ENCODE peak calls at places on chromosomes 1 and 21, in six cellular contexts. S is GM13976; T is fibroblast of the aortic adventitia; H is glutamatergic neuron; L is bronchial epithelial cell; C is CD4-positive, alpha-beta T cell. P is an unnamed sample.
A peak's percentile ranks its signal among the peaks of the same experiment; 100 is the strongest.

GRCh38 chr1:219621047-219621786 is 8.3 kb upstream of the ZC3H11B start:
- DNase-seq in S (no peak), T (peak; percentile 14), H (no peak), L (no peak), C (no peak), P (no peak)

GRCh38 chr1:168271636-168272035 is 9.0 kb upstream of the TBX19 start:
- DNase-seq in S (no peak), T (no peak), H (no peak), L (peak; percentile 70), C (no peak), P (no peak)

GRCh38 chr21:26844258-26845065 is 747 bp downstream of the ADAMTS1 start:
- DNase-seq in S (no peak), T (peak; percentile 34), H (peak; percentile 74), L (no peak), C (no peak), P (peak; percentile 40)

GRCh38 chr1:199313444-199313843 is 674.6 kb downstream of the PTPRC start:
- DNase-seq in S (no peak), T (peak; percentile 41), H (no peak), L (no peak), C (no peak), P (no peak)

GRCh38 chr1:6343506-6344405 is 49.8 kb downstream of the ACOT7 start:
- DNase-seq in S (peak; percentile 88), T (peak; percentile 83), H (peak; percentile 91), L (peak; percentile 99), C (peak; percentile 51), P (peak; percentile 82)

GRCh38 chr1:202571719-202572339 is 138.4 kb downstream of the SYT2 start:
- DNase-seq in S (no peak), T (peak; percentile 68), H (no peak), L (peak; percentile 43), C (no peak), P (peak; percentile 16)

GRCh38 chr1:74681001-74681400 is 7.4 kb upstream of the ERICH3 start:
- DNase-seq in S (no peak), T (no peak), H (no peak), L (no peak), C (no peak), P (no peak)

GRCh38 chr1:48996311-48996710 is 219.6 kb upstream of the BEND5 start:
- DNase-seq in S (no peak), T (no peak), H (no peak), L (no peak), C (no peak), P (no peak)

GRCh38 chr1:157429841-157430240 is 122.5 kb downstream of the FCRL5 start:
- DNase-seq in S (no peak), T (peak; percentile 78), H (no peak), L (no peak), C (no peak), P (no peak)

GRCh38 chr21:17789660-17790059 is 29.5 kb downstream of the C21orf91 start:
- DNase-seq in S (no peak), T (no peak), H (no peak), L (no peak), C (no peak), P (no peak)

GRCh38 chr21:17786219-17787181 is 32.7 kb downstream of the C21orf91 start:
- DNase-seq in S (no peak), T (no peak), H (no peak), L (no peak), C (no peak), P (no peak)

GRCh38 chr21:17793271-17793670 is 25.9 kb downstream of the C21orf91 start:
- DNase-seq in S (no peak), T (no peak), H (no peak), L (no peak), C (no peak), P (no peak)

GRCh38 chr21:17785403-17785788 is 33.8 kb downstream of the C21orf91 start:
- DNase-seq in S (no peak), T (no peak), H (no peak), L (no peak), C (no peak), P (no peak)

DNA sequence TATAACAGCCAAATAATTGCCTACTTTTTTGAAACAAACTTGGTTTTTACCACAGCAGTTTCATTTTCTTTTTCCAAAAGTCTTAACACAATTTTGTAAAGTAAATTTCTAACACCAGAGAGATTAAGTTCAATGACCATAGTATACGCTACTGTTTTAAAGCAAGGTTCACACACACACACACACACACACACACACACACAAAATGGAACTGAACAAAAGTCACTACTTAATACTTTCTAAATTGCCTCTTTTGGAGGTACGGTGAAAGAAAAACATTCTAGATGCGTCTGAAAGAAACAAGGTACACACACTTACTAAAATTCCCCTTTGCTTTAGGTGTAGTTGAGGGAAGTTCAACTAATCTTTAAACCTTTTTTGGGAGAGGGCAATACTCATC is 30.1 kb downstream of the C21orf91 start:
- DNase-seq in S (no peak), T (no peak), H (no peak), L (no peak), C (no peak), P (no peak)
- TF ChIP-seq CTCF in S (no peak), T (no peak), H (no peak), L (no peak), C (no peak), P (no peak)

GRCh38 chr1:226586116-226586515 is 37.6 kb downstream of the STUM start:
- DNase-seq in S (no peak), T (no peak), H (no peak), L (no peak), C (no peak), P (no peak)
- TF ChIP-seq CTCF in S (no peak), T (no peak), H (no peak), L (no peak), C (no peak), P (no peak)

DNA sequence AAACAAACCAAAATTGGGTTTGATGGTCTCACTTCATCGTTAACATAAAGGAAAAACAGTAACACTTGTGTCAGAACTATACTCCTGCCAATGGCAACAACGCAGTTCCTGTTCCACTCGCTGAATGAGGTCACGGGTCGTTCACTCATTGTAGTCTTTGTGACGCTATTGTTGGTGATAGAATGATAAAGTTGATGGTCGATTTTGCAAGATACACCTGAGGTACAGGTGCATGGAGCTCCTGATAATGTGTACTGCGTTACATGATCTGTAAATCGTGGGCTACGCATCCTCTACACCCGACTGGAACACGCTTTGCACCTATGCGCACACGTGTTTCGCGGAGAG is 391 bp upstream of the CENPS start:
- DNase-seq in S (peak; percentile 40), T (peak; percentile 47), H (no peak), L (no peak), C (peak; percentile 8), P (no peak)
- TF ChIP-seq CTCF in S (no peak), T (no peak), H (no peak), L (no peak), C (no peak), P (no peak)

DNA sequence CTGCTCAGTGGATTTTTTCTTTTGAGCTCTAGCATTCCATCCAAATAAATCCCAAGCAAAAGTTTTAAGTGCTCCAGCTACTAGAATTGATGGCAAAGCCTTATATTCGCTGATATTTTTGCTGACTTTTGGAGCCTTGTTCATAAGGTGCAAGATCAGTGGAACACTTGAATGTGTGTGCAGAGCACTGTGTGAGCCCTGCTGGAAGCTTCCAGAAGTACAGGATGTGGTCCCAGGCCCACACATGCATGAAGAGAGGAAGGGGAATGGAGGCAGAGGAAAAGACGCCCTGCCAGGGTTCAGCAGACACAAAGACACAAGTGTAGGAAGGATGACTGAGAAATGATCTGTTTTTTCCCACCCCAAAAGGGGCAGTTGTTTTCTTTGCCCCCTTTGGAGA is 169.4 kb downstream of the KCNJ6 start:
- DNase-seq in S (no peak), T (no peak), H (no peak), L (no peak), C (no peak), P (no peak)
- TF ChIP-seq CTCF in S (no peak), T (peak; percentile 1), H (peak; percentile 21), L (peak; percentile 3), C (no peak), P (peak; percentile 30)

DNA sequence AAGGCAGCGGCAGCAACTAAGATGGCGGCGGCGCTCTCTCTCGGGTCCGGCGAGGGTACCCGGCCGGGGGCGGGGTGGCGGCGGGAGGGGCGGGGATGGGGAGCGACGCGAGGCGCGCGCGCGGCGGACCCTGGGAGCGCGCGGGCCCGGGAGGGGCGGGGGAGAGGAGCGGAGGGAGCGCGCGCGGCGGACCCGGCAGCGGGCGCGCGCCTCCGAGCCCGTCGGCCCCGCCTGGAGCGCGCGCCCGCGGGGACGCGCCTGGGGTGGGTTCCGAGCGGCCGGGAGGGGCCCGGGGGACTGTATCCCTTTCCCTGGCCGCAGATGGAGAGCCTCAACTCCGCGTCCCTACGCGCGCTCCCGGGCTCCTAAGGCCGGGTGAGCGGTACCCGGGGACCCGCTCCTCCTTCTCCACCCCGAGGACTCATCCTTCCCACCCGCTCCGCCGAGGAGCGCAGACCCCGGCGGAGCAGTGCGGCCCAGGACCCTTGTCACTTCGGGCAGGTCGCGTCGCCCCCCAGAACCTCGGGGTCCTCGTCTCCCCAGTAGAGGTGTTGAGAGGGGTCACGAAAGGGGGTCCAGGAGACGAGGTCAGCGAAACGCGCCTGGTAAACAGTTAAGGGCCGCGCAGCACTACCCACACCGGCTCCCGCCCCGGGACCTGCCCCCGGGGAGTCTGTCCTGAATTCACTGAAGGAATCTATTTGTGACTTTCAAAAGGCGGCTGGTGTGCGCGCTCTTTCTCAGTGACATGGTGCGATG is at the start of gene CLSTN1:
- DNase-seq in S (peak; percentile 97), T (peak; percentile 75), H (peak; percentile 94), L (no peak), C (peak; percentile 90), P (peak; percentile 84)
- TF ChIP-seq CTCF in S (no peak), T (no peak), H (no peak), L (no peak), C (no peak), P (no peak)

GRCh38 chr1:2875677-2876531 is 74.4 kb upstream of the TTC34 start:
- DNase-seq in S (no peak), T (no peak), H (peak; percentile 39), L (no peak), C (no peak), P (no peak)
- TF ChIP-seq CTCF in S (no peak), T (no peak), H (no peak), L (peak; percentile 12), C (no peak), P (no peak)

P was measured in neural crest cell.